ENCODE peak calls at places on chromosomes 7 and 10, in seven cellular contexts. N, V, Z, X, O, F and C are unnamed samples.

GRCh38 chr7:148478551-148478950 is 112.0 kb upstream of the C7orf33 start:
- DNase-seq in F (no peak), Z (no peak), O (no peak), V (no peak), X (no peak), N (no peak), C (no peak)

GRCh38 chr10:60934215-60935175 is 9.5 kb downstream of the RHOBTB1 start:
- DNase-seq in O (no peak), X (peak; percentile 16), Z (no peak), F (no peak), N (no peak), V (no peak), C (no peak)

GRCh38 chr7:32762894-32763293 is 128.7 kb downstream of the KBTBD2 start:
- DNase-seq in Z (no peak), O (no peak), F (no peak), X (no peak), N (no peak), V (no peak), C (no peak)

GRCh38 chr10:119207713-119208552 is 562 bp downstream of the GRK5 start:
- DNase-seq in V (peak; percentile 41), X (no peak), Z (no peak), N (peak; percentile 66), O (peak; percentile 14), F (peak; percentile 75), C (no peak)

GRCh38 chr7:66894463-66895080 is 26.5 kb upstream of the TMEM248 start:
- DNase-seq in V (no peak), X (no peak), F (peak; percentile 40), O (no peak), Z (no peak), N (peak; percentile 55), C (no peak)

GRCh38 chr10:24196426-24197039 is 12.4 kb upstream of the KIAA1217 start:
- DNase-seq in Z (peak; percentile 36), X (peak; percentile 47), F (peak; percentile 72), V (peak; percentile 51), N (peak; percentile 54), O (peak; percentile 23), C (peak; percentile 51)

GRCh38 chr7:2614646-2615330 is 17.0 kb upstream of the TTYH3 start:
- DNase-seq in X (no peak), N (no peak), Z (no peak), V (no peak), F (peak; percentile 26), O (peak; percentile 92), C (no peak)

GRCh38 chr10:119734396-119735332 is 8.8 kb downstream of the INPP5F start:
- DNase-seq in F (peak; percentile 50), N (peak; percentile 59), Z (no peak), O (no peak), X (no peak), V (peak; percentile 65), C (no peak)

GRCh38 chr10:29608062-29608461 is 26.7 kb downstream of the SVIL start:
- DNase-seq in F (no peak), X (no peak), O (no peak), V (no peak), N (no peak), Z (no peak), C (no peak)

GRCh38 chr7:150451833-150452431 is 1.5 kb downstream of the GIMAP8 start:
- DNase-seq in Z (no peak), F (no peak), X (no peak), O (no peak), N (no peak), V (no peak), C (no peak)

GRCh38 chr7:28623863-28624262 is 211.5 kb downstream of the CREB5 start:
- DNase-seq in V (no peak), O (no peak), N (peak; percentile 55), X (no peak), F (no peak), Z (no peak), C (no peak)

GRCh38 chr10:121772890-121773289 is 154.9 kb downstream of the ATE1 start:
- DNase-seq in N (no peak), O (no peak), Z (no peak), X (no peak), F (peak; percentile 30), V (no peak), C (no peak)

GRCh38 chr10:18753496-18753895 is 94.3 kb downstream of the ARL5B start:
- DNase-seq in V (no peak), Z (no peak), F (no peak), O (no peak), X (no peak), N (no peak), C (no peak)

GRCh38 chr7:120874722-120875121 is 16.8 kb upstream of the TSPAN12 start:
- DNase-seq in N (no peak), Z (no peak), X (no peak), O (no peak), F (no peak), V (peak; percentile 49), C (no peak)

GRCh38 chr7:150404785-150405583 is 25.9 kb downstream of the ZNF775 start:
- DNase-seq in X (peak; percentile 59), F (peak; percentile 86), N (peak; percentile 91), Z (peak; percentile 84), O (peak; percentile 72), V (peak; percentile 82), C (peak; percentile 88)

GRCh38 chr10:62171791-62172190 is 96.9 kb downstream of the RTKN2 start:
- DNase-seq in N (no peak), O (no peak), X (no peak), Z (no peak), V (no peak), F (no peak), C (no peak)

GRCh38 chr7:1567893-1568292 is 1.9 kb downstream of the PSMG3 start:
- DNase-seq in Z (no peak), F (peak; percentile 42), V (no peak), O (no peak), X (no peak), N (peak; percentile 94), C (no peak)

GRCh38 chr7:132443776-132444520 is 132.3 kb downstream of the PLXNA4 start:
- DNase-seq in O (no peak), V (no peak), N (no peak), F (no peak), X (no peak), Z (no peak), C (no peak)

GRCh38 chr7:74002474-74003017 is 25.4 kb upstream of the ELN start:
- DNase-seq in Z (no peak), O (no peak), N (peak; percentile 81), X (no peak), F (peak; percentile 52), V (peak; percentile 88), C (no peak)

GRCh38 chr10:130806426-130806825 is 505.1 kb downstream of the TCERG1L start:
- DNase-seq in X (no peak), Z (no peak), F (no peak), N (no peak), V (no peak), O (no peak), C (no peak)

GRCh38 chr7:50317221-50317678 is 12.7 kb downstream of the IKZF1 start:
- DNase-seq in V (no peak), Z (no peak), X (no peak), O (no peak), F (no peak), N (no peak), C (peak; percentile 26)

GRCh38 chr10:121935702-121936101 is 7.9 kb upstream of the ATE1 start:
- DNase-seq in F (peak; percentile 46), X (no peak), N (no peak), V (no peak), Z (no peak), O (no peak), C (no peak)

GRCh38 chr10:90308223-90308622 is 549.6 kb downstream of the HTR7 start:
- DNase-seq in F (peak; percentile 86), Z (no peak), X (no peak), O (no peak), V (no peak), N (no peak), C (no peak)

GRCh38 chr7:124688991-124689390 is 76.6 kb downstream of the GPR37 start:
- DNase-seq in O (no peak), N (peak; percentile 56), X (no peak), Z (no peak), F (peak; percentile 16), V (peak; percentile 85), C (no peak)

GRCh38 chr7:131540491-131541162 is 15.8 kb downstream of the PODXL start:
- DNase-seq in F (no peak), X (no peak), Z (no peak), O (no peak), N (no peak), V (no peak), C (no peak)

GRCh38 chr10:58817499-58817898 is 304.8 kb downstream of the BICC1 start:
- DNase-seq in F (no peak), Z (no peak), O (no peak), X (no peak), N (no peak), V (no peak), C (no peak)

GRCh38 chr7:100122568-100122967 is 3.1 kb downstream of the CNPY4 start:
- DNase-seq in N (no peak), Z (no peak), F (no peak), X (no peak), O (peak; percentile 21), V (no peak), C (no peak)

GRCh38 chr7:130274983-130275649 is 8.5 kb downstream of the CPA2 start:
- DNase-seq in F (no peak), N (no peak), V (no peak), O (peak; percentile 74), Z (no peak), X (no peak), C (no peak)

GRCh38 chr10:8255301-8255700 is 200.8 kb downstream of the GATA3 start:
- DNase-seq in V (no peak), F (no peak), X (no peak), N (no peak), Z (no peak), O (no peak), C (no peak)

GRCh38 chr10:16491933-16492332 is 29.7 kb downstream of the C1QL3 start:
- DNase-seq in O (no peak), Z (no peak), F (no peak), V (no peak), X (no peak), N (no peak), C (no peak)

GRCh38 chr10:11177926-11178453 is 160.3 kb downstream of the CELF2 start:
- DNase-seq in Z (no peak), N (no peak), X (no peak), V (no peak), O (no peak), F (no peak), C (no peak)

GRCh38 chr10:86900955-86901354 is 56.5 kb downstream of the MMRN2 start:
- DNase-seq in X (peak; percentile 18), N (no peak), F (peak; percentile 90), O (no peak), V (no peak), Z (no peak), C (no peak)

GRCh38 chr7:47444376-47445098 is 137.4 kb downstream of the TNS3 start:
- DNase-seq in V (peak; percentile 18), O (no peak), N (peak; percentile 43), F (peak; percentile 54), X (peak; percentile 10), Z (no peak), C (peak; percentile 36)

GRCh38 chr10:5679606-5680005 is 5.0 kb upstream of the TASOR2 start:
- DNase-seq in X (no peak), Z (no peak), V (peak; percentile 57), F (peak; percentile 46), O (no peak), N (no peak), C (no peak)

GRCh38 chr7:147547252-147547897 is 1043.2 kb upstream of the C7orf33 start:
- DNase-seq in N (peak; percentile 68), O (peak; percentile 15), Z (no peak), F (no peak), X (no peak), V (peak; percentile 57), C (no peak)

GRCh38 chr10:103525901-103526300 is 32.4 kb downstream of the NEURL1 start:
- DNase-seq in V (no peak), F (no peak), N (no peak), O (no peak), X (no peak), Z (no peak), C (no peak)

GRCh38 chr10:125156739-125157472 is 3.5 kb downstream of the CTBP2 start:
- DNase-seq in Z (no peak), O (no peak), V (no peak), F (no peak), N (no peak), X (no peak), C (no peak)

GRCh38 chr7:12257582-12257981 is 46.5 kb downstream of the TMEM106B start:
- DNase-seq in O (no peak), X (peak; percentile 21), F (peak; percentile 56), V (peak; percentile 59), N (peak; percentile 77), Z (no peak), C (peak; percentile 11)